ENCODE peak calls at places on chromosomes 5 and 9, in eight cellular contexts. X is iPS-NIHi11; J is B cell; V is hypothalamus; Q is aorta; A is vagina; G is NCI-H146; W is activated CD4-positive, alpha-beta T cell treated with anti-CD3 and anti-CD28 coated beads, Interleukin-2, amount 50 U/mL, for 24 hours. F is an unnamed sample.

GRCh38 chr9:22147818-22148573 is 138.9 kb upstream of the CDKN2B start:
- DNase-seq in W (no peak), G (no peak), X (no peak), A (no peak), V (no peak), Q (no peak), J (no peak), F (no peak)

GRCh38 chr9:32136700-32137339 is 247.6 kb upstream of the ACO1 start:
- DNase-seq in V (no peak), X (peak), G (no peak), A (no peak), J (no peak), Q (no peak), W (no peak), F (no peak)

GRCh38 chr5:111743993-111744392 is 13.0 kb downstream of the NREP start:
- DNase-seq in X (no peak), W (no peak), J (no peak), Q (no peak), G (no peak), V (no peak), A (no peak), F (no peak)

GRCh38 chr9:21392270-21392669 is 7.1 kb upstream of the IFNA2 start:
- DNase-seq in G (peak), J (peak), A (no peak), V (no peak), X (peak), Q (no peak), W (no peak), F (no peak)

GRCh38 chr5:179270581-179271300 is 74.5 kb downstream of the ADAMTS2 start:
- DNase-seq in A (peak), X (no peak), Q (peak), W (no peak), J (no peak), G (no peak), V (no peak), F (no peak)

GRCh38 chr5:147092044-147092443 is 142.8 kb upstream of the STK32A start:
- DNase-seq in W (no peak), J (no peak), V (no peak), A (no peak), X (no peak), G (peak), Q (no peak), F (no peak)

GRCh38 chr5:69493235-69493925 is 790 bp downstream of the OCLN start:
- DNase-seq in J (peak), A (no peak), W (no peak), G (peak), X (peak), Q (peak), V (no peak), F (peak)

GRCh38 chr9:128555180-128555721 is 2.9 kb downstream of the SPTAN1 start:
- DNase-seq in W (no peak), X (peak), G (no peak), A (no peak), Q (no peak), J (no peak), V (no peak), F (no peak)

GRCh38 chr9:84990416-84990815 is 320.9 kb downstream of the NTRK2 start:
- DNase-seq in X (no peak), J (no peak), A (no peak), W (no peak), G (no peak), V (peak), Q (no peak), F (no peak)

GRCh38 chr5:64939772-64940510 is 171.2 kb downstream of the CWC27 start:
- DNase-seq in G (no peak), J (no peak), A (no peak), Q (peak), X (peak), V (no peak), W (no peak), F (peak)

GRCh38 chr9:88187631-88188030 is 49.4 kb upstream of the SPATA31C2 start:
- DNase-seq in A (no peak), Q (no peak), G (no peak), X (no peak), W (no peak), V (no peak), J (no peak), F (no peak)

GRCh38 chr5:55338092-55338613 is 30.4 kb downstream of the MTREX start:
- DNase-seq in J (no peak), Q (no peak), V (no peak), A (no peak), X (no peak), W (no peak), G (no peak), F (no peak)

GRCh38 chr5:131981516-131981915 is 29.9 kb downstream of the ACSL6 start:
- DNase-seq in G (no peak), J (no peak), A (no peak), Q (no peak), X (no peak), W (no peak), V (no peak), F (no peak)

GRCh38 chr5:67238191-67238590 is 41.6 kb upstream of the CD180 start:
- DNase-seq in Q (no peak), A (no peak), V (no peak), G (no peak), J (no peak), W (no peak), X (no peak), F (no peak)

F was measured in ecto neural progenitor cell.